ENCODE peak calls at places on chromosomes 16 and 17, in seven cellular contexts. X, S, T, W, M, A and B are unnamed samples.

GRCh38 chr17:60135951-60136666 is 13.7 kb upstream of the CA4 start:
- DNase-seq in X (no peak), A (peak), S (no peak), M (no peak), W (no peak), T (no peak), B (no peak)

GRCh38 chr17:47847341-47848197 is 3.4 kb downstream of the SP6 start:
- DNase-seq in W (no peak), X (no peak), A (no peak), M (no peak), T (no peak), S (no peak), B (no peak)

GRCh38 chr17:31116167-31116566 is 21.4 kb downstream of the NF1 start:
- DNase-seq in X (no peak), M (no peak), T (no peak), A (no peak), S (no peak), W (no peak), B (no peak)

GRCh38 chr17:38706625-38707298 is 1.7 kb downstream of the MLLT6 start:
- DNase-seq in T (no peak), S (peak), X (peak), W (no peak), A (no peak), M (no peak), B (no peak)

GRCh38 chr17:45732926-45733505 is 51.1 kb upstream of the CRHR1 start:
- DNase-seq in X (no peak), T (no peak), W (no peak), A (no peak), M (no peak), S (no peak), B (no peak)

GRCh38 chr17:42673885-42674754 is 2.7 kb downstream of the PLEKHH3 start:
- DNase-seq in M (no peak), A (no peak), X (peak), S (no peak), T (peak), W (peak), B (no peak)

GRCh38 chr17:8893621-8894020 is 26.1 kb upstream of the PIK3R6 start:
- DNase-seq in X (no peak), S (peak), M (no peak), T (no peak), A (peak), W (no peak), B (no peak)

GRCh38 chr17:45087496-45087975 is 26.4 kb downstream of the NMT1 start:
- DNase-seq in S (no peak), W (no peak), M (no peak), T (no peak), X (no peak), A (no peak), B (no peak)

GRCh38 chr17:43701318-43701743 is 39.6 kb upstream of the MEOX1 start:
- DNase-seq in W (peak), T (no peak), A (no peak), S (peak), X (no peak), M (no peak), B (no peak)

GRCh38 chr16:83963277-83964119 is 4.5 kb upstream of the NECAB2 start:
- DNase-seq in A (no peak), W (no peak), X (peak), M (no peak), S (no peak), T (no peak), B (no peak)

GRCh38 chr16:22847100-22847499 is 33.1 kb downstream of the HS3ST2 start:
- DNase-seq in W (no peak), A (no peak), X (no peak), S (no peak), M (no peak), T (no peak), B (no peak)

GRCh38 chr16:54582631-54583250 is 296.2 kb upstream of the IRX3 start:
- DNase-seq in X (no peak), W (no peak), A (no peak), S (no peak), T (no peak), M (no peak), B (no peak)

GRCh38 chr17:57823469-57824401 is 26.1 kb downstream of the MRPS23 start:
- DNase-seq in W (peak), X (no peak), A (no peak), T (peak), M (no peak), S (no peak), B (no peak)

GRCh38 chr16:29012913-29013641 is 28.2 kb downstream of the LAT start:
- DNase-seq in X (no peak), A (no peak), W (no peak), M (no peak), S (no peak), T (no peak), B (no peak)

GRCh38 chr17:43671075-43671692 is 9.5 kb upstream of the MEOX1 start:
- DNase-seq in A (no peak), X (no peak), S (no peak), T (no peak), W (no peak), M (no peak), B (no peak)

GRCh38 chr17:7393613-7394451 is 493 bp downstream of the PLSCR3 start:
- DNase-seq in S (peak), A (peak), X (no peak), W (no peak), M (no peak), T (no peak), B (peak)

GRCh38 chr16:83727018-83727417 is 80.8 kb upstream of the HSBP1 start:
- DNase-seq in S (no peak), M (no peak), T (no peak), A (no peak), W (no peak), X (no peak), B (no peak)

GRCh38 chr17:74759243-74759801 is 10.9 kb downstream of the NHERF1 start:
- DNase-seq in A (peak), X (no peak), W (no peak), T (no peak), M (no peak), S (no peak), B (no peak)

GRCh38 chr17:17814162-17815061 is 22.4 kb downstream of the SREBF1 start:
- DNase-seq in T (no peak), W (no peak), X (peak), A (no peak), S (no peak), M (no peak), B (no peak)

GRCh38 chr17:47732399-47733046 is 513 bp upstream of the TBX21 start:
- DNase-seq in S (peak), A (no peak), X (no peak), M (no peak), W (no peak), T (no peak), B (no peak)

GRCh38 chr17:57422574-57423164 is 166.3 kb downstream of the MSI2 start:
- DNase-seq in A (no peak), M (no peak), W (peak), T (no peak), S (no peak), X (peak), B (peak)

GRCh38 chr16:25395528-25395927 is 137.9 kb upstream of the ZKSCAN2 start:
- DNase-seq in T (no peak), W (no peak), X (no peak), S (no peak), A (no peak), M (no peak), B (no peak)

GRCh38 chr16:49890876-49891275 is 35.0 kb upstream of the ZNF423 start:
- DNase-seq in X (no peak), M (no peak), T (no peak), A (peak), S (no peak), W (no peak), B (no peak)

GRCh38 chr17:38898812-38899348 is 26.5 kb upstream of the LASP1NB start:
- DNase-seq in S (peak), A (peak), W (no peak), X (no peak), M (no peak), T (no peak), B (no peak)